ENCODE peak calls at places on chromosomes 3 and 15, in seven cellular contexts. M is brain microvascular endothelial cell, J is globus pallidus, Z is RCC 7860, H is kidney tubule cell, N is cardiac fibroblast, U is T-helper 1 cell. X is an unnamed sample.

GRCh38 chr15:51649659-51650521 is 27.3 kb upstream of the DMXL2 start:
- DNase-seq in N (peak; percentile 87), H (peak; percentile 75), J (peak; percentile 78), M (peak; percentile 74), Z (peak; percentile 50), U (peak; percentile 22), X (peak; percentile 83)

GRCh38 chr3:178072931-178073330 is 463.3 kb upstream of the KCNMB2 start:
- DNase-seq in H (no peak), J (no peak), N (peak; percentile 61), U (no peak), M (no peak), Z (no peak), X (peak; percentile 49)

GRCh38 chr3:54822206-54822605 is 105.7 kb downstream of the LRTM1 start:
- DNase-seq in H (peak; percentile 34), U (no peak), Z (no peak), J (peak; percentile 66), M (peak; percentile 4), N (peak; percentile 39), X (no peak)

GRCh38 chr3:8301977-8302589 is 199.5 kb upstream of the LMCD1 start:
- DNase-seq in M (peak; percentile 50), U (no peak), Z (peak; percentile 15), H (peak; percentile 62), N (peak; percentile 77), J (peak; percentile 36), X (peak; percentile 62)

GRCh38 chr3:12454076-12454807 is 30.0 kb upstream of the TSEN2 start:
- DNase-seq in M (peak; percentile 18), Z (no peak), J (no peak), N (no peak), U (no peak), H (peak; percentile 7), X (no peak)

GRCh38 chr3:138329127-138329983 is at the start of gene NME9:
- DNase-seq in N (peak; percentile 91), U (peak; percentile 88), H (peak; percentile 88), Z (peak; percentile 69), M (peak; percentile 83), J (peak; percentile 82), X (peak; percentile 73)

GRCh38 chr3:24495334-24495994 is 814 bp upstream of the THRB start:
- DNase-seq in H (peak; percentile 81), U (no peak), N (no peak), Z (no peak), M (no peak), J (no peak), X (no peak)

GRCh38 chr3:114380233-114380645 is 86.4 kb downstream of the TIGIT start:
- DNase-seq in M (peak; percentile 75), N (peak; percentile 91), H (peak; percentile 23), U (no peak), Z (no peak), J (peak; percentile 95), X (peak; percentile 93)

GRCh38 chr3:99627062-99627826 is 11.2 kb upstream of the COL8A1 start:
- DNase-seq in H (peak; percentile 47), J (no peak), M (peak; percentile 51), Z (peak; percentile 28), U (no peak), N (no peak), X (no peak)

GRCh38 chr3:154862265-154862664 is 217.9 kb upstream of the MME start:
- DNase-seq in M (peak; percentile 14), H (peak; percentile 46), N (no peak), U (no peak), J (no peak), Z (no peak), X (peak; percentile 36)

GRCh38 chr3:110296885-110297284 is 774.7 kb upstream of the NECTIN3 start:
- DNase-seq in H (peak; percentile 33), U (no peak), J (no peak), N (no peak), Z (no peak), M (no peak), X (peak; percentile 19)

GRCh38 chr3:29635888-29636287 is 355.0 kb downstream of the RBMS3 start:
- DNase-seq in H (peak; percentile 20), Z (no peak), M (no peak), U (no peak), J (no peak), N (no peak), X (no peak)

GRCh38 chr15:72285402-72285801 is 13.0 kb upstream of the PARP6 start:
- DNase-seq in N (no peak), J (no peak), U (no peak), Z (no peak), M (no peak), H (no peak), X (no peak)

GRCh38 chr15:66252411-66253295 is 897 bp downstream of the MEGF11 start:
- DNase-seq in M (peak; percentile 9), U (peak; percentile 23), Z (no peak), H (peak; percentile 45), N (peak; percentile 42), J (peak; percentile 23), X (peak; percentile 42)

GRCh38 chr3:55434789-55435188 is 52.3 kb downstream of the WNT5A start:
- DNase-seq in J (no peak), M (peak; percentile 12), Z (peak; percentile 8), U (no peak), H (peak; percentile 42), N (peak; percentile 37), X (peak; percentile 29)

GRCh38 chr3:21962456-21962855 is 211.4 kb upstream of the ZNF385D start:
- DNase-seq in H (no peak), Z (no peak), J (no peak), U (no peak), N (peak; percentile 17), M (peak; percentile 57), X (no peak)

GRCh38 chr3:122149228-122149627 is 34.2 kb upstream of the CASR start:
- DNase-seq in H (no peak), M (no peak), N (no peak), Z (no peak), U (no peak), J (no peak), X (no peak)

GRCh38 chr3:156474560-156475389 is 80.1 kb downstream of the SSR3 start:
- DNase-seq in M (no peak), Z (no peak), U (no peak), H (no peak), J (peak; percentile 26), N (peak; percentile 38), X (no peak)

GRCh38 chr3:129506272-129506742 is 22.1 kb upstream of the RHO start:
- DNase-seq in J (no peak), Z (no peak), H (no peak), M (no peak), N (no peak), U (no peak), X (no peak)

GRCh38 chr3:49020335-49021212 is 1.3 kb upstream of the NDUFAF3 start:
- DNase-seq in H (peak; percentile 47), Z (no peak), M (no peak), U (no peak), J (no peak), N (no peak), X (peak; percentile 16)

GRCh38 chr3:43378066-43378935 is 92.0 kb downstream of the SNRK start:
- DNase-seq in Z (no peak), U (peak; percentile 54), H (peak; percentile 58), J (no peak), N (peak; percentile 33), M (peak; percentile 36), X (peak; percentile 52)

GRCh38 chr15:89632563-89633430 is 22.5 kb downstream of the KIF7 start:
- DNase-seq in M (no peak), H (no peak), U (no peak), J (no peak), Z (no peak), N (no peak), X (no peak)

GRCh38 chr15:92733934-92734521 is 78.5 kb upstream of the FAM174B start:
- DNase-seq in J (peak; percentile 39), Z (no peak), U (no peak), M (no peak), N (peak; percentile 35), H (peak; percentile 52), X (peak; percentile 62)

GRCh38 chr15:32106401-32107381 is 76.4 kb downstream of the CHRNA7 start:
- DNase-seq in N (no peak), Z (no peak), M (no peak), H (no peak), J (no peak), U (no peak), X (no peak)

GRCh38 chr15:75043509-75044257 is 20.3 kb downstream of the PPCDC start:
- DNase-seq in M (peak; percentile 100), Z (peak; percentile 99), J (peak; percentile 97), N (peak; percentile 100), U (no peak), H (peak; percentile 79), X (peak; percentile 100)

GRCh38 chr3:53056442-53056841 is 10.6 kb upstream of the SFMBT1 start:
- DNase-seq in N (no peak), H (peak; percentile 30), U (no peak), J (no peak), Z (peak; percentile 10), M (no peak), X (peak; percentile 11)

GRCh38 chr3:148131990-148132638 is 565.6 kb upstream of the AGTR1 start:
- DNase-seq in J (no peak), M (peak; percentile 27), Z (no peak), U (no peak), H (no peak), N (no peak), X (no peak)

GRCh38 chr3:72301779-72302178 is 516.8 kb upstream of the PROK2 start:
- DNase-seq in J (no peak), Z (no peak), N (no peak), M (no peak), H (no peak), U (no peak), X (no peak)

GRCh38 chr3:30435950-30436349 is 170.5 kb upstream of the TGFBR2 start:
- DNase-seq in Z (no peak), N (no peak), H (no peak), U (no peak), M (no peak), J (no peak), X (no peak)

GRCh38 chr3:25604107-25604805 is 60.5 kb downstream of the TOP2B start:
- DNase-seq in H (peak; percentile 74), Z (peak; percentile 80), M (peak; percentile 85), N (peak; percentile 79), J (no peak), U (no peak), X (peak; percentile 93)

GRCh38 chr3:105829229-105829628 is 39.6 kb downstream of the CBLB start:
- DNase-seq in M (peak; percentile 37), N (no peak), J (no peak), Z (no peak), U (no peak), H (no peak), X (no peak)

GRCh38 chr15:90266485-90266884 is 1.0 kb downstream of the NGRN start:
- DNase-seq in H (peak; percentile 14), J (no peak), Z (no peak), U (no peak), M (peak; percentile 41), N (peak; percentile 24), X (peak; percentile 44)

GRCh38 chr3:177111541-177111949 is 85.7 kb downstream of the TBL1XR1 start:
- DNase-seq in H (peak; percentile 40), J (no peak), Z (peak; percentile 48), U (no peak), N (no peak), M (no peak), X (no peak)

GRCh38 chr3:47096955-47097354 is 67.0 kb downstream of the SETD2 start:
- DNase-seq in M (peak; percentile 55), H (peak; percentile 74), J (no peak), N (peak; percentile 32), U (no peak), Z (peak; percentile 53), X (peak; percentile 38)

X was measured in fibroblast of villous mesenchyme.